ENCODE peak calls at places on chromosome 5, in four cellular contexts. F is activated B cell treated with CpG ODN at 0.5 μM for 24 hours, Q is mesothelial cell of epicardium, G is HL-60. V is an unnamed sample.

GRCh38 chr5:84370176-84370575 is 14.5 kb downstream of the EDIL3 start:
- DNase-seq in F (no peak), Q (no peak), G (no peak), V (no peak)

GRCh38 chr5:55160493-55161209 is 680 bp downstream of the GPX8 start:
- DNase-seq in Q (peak), F (no peak), G (no peak), V (no peak)

GRCh38 chr5:92554447-92555085 is 1026.5 kb downstream of the NR2F1-AS1 start:
- DNase-seq in Q (no peak), G (no peak), F (no peak), V (no peak)

GRCh38 chr5:155049569-155050383 is 36.2 kb downstream of the KIF4B start:
- DNase-seq in Q (no peak), F (no peak), G (no peak), V (no peak)

GRCh38 chr5:81766611-81767010 is 15.7 kb upstream of the SSBP2 start:
- DNase-seq in Q (no peak), G (no peak), F (no peak), V (no peak)

GRCh38 chr5:17816947-17817346 is 182.7 kb downstream of the TAF11L14 start:
- DNase-seq in F (no peak), Q (no peak), G (no peak), V (no peak)

GRCh38 chr5:110413856-110414255 is 312.6 kb downstream of the TMEM232 start:
- DNase-seq in F (no peak), G (no peak), Q (no peak), V (no peak)

GRCh38 chr5:93578813-93579560 is 2.0 kb downstream of the NR2F1-AS1 start:
- DNase-seq in Q (peak), G (no peak), F (no peak), V (no peak)

GRCh38 chr5:7927466-7928375 is 58.8 kb downstream of the MTRR start:
- DNase-seq in Q (peak), G (peak), F (no peak), V (no peak)

GRCh38 chr5:89498699-89499098 is 615.7 kb upstream of the MEF2C start:
- DNase-seq in F (no peak), Q (no peak), G (no peak), V (no peak)

GRCh38 chr5:89499787-89500186 is 616.8 kb upstream of the MEF2C start:
- DNase-seq in G (no peak), F (no peak), Q (no peak), V (no peak)

DNA sequence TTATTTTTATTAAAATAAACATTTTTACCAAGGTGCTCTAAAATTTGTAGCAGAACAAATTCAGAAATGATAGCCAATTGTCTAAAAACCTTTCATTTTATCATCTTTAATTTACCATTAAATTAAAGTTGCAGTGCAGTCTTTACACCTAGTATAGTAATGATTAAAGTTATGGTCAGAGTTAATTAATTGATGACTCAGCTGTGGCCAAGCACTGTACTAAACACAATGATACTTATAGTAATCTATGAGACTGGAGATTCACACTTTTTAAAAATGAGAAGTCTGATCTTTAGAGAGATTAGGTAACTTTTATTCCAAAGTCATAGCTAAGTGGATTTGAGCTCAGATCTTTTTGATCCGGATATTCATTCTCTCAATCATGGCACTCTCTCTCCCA is 621.1 kb upstream of the MEF2C start:
- DNase-seq in Q (no peak), G (no peak), F (no peak), V (no peak)
- TF ChIP-seq CTCF in Q (no peak), G (no peak), F (no peak), V (no peak)

GRCh38 chr5:14872070-14872989 is 752 bp upstream of the ANKH start:
- DNase-seq in Q (peak), F (peak), G (peak), V (peak)
- TF ChIP-seq CTCF in Q (no peak), F (no peak), G (no peak), V (no peak)

GRCh38 chr5:88238732-88239131 is 29.9 kb downstream of the TMEM161B start:
- DNase-seq in Q (no peak), F (no peak), G (no peak), V (no peak)

GRCh38 chr5:88235828-88236227 is 32.8 kb downstream of the TMEM161B start:
- DNase-seq in F (no peak), Q (no peak), G (no peak), V (no peak)

GRCh38 chr5:88235346-88235745 is 33.3 kb downstream of the TMEM161B start:
- DNase-seq in G (no peak), F (no peak), Q (no peak), V (no peak)

DNA sequence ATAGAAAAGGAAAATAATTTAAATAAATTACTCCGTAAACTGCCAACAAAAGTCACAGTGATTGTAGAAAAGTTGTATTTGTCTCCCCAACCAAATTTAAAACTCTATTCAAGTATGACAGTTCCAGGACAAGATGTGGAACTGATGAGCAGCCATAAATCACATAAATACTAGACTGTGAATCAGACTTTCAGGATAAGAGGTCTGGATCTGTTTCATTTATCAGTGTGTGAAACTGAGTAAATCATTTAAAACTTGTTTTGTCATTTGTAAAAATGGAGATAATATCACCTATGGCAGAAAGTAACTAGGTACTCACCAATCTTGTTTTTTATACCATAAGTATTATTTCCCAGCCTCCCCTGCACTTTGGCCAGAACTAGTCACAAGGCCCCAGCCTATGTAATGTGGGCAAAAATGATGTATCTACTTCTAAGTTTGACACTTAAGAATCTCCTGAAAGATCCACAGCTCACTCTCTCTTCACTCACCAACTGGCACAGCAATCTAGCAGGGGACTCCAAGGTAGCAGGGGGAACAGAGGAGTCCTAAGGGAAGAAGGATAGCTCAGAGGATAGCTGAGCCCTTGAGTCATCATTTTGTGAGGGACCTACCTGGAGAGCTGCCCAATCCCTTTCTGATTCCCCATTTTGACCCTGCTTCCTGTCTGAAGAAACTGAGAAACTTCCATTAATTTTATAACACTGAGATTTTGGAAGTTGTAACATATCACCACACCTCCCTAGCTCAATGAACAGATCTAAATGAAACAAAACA is 31.6 kb downstream of the TMEM161B start:
- DNase-seq in F (no peak), G (no peak), Q (no peak), V (no peak)
- TF ChIP-seq CTCF in F (no peak), G (no peak), Q (no peak), V (no peak)

GRCh38 chr5:24232929-24233328 is 411.8 kb downstream of the CDH10 start:
- DNase-seq in G (no peak), Q (no peak), F (no peak), V (no peak)
- TF ChIP-seq CTCF in G (no peak), Q (no peak), F (no peak), V (no peak)

DNA sequence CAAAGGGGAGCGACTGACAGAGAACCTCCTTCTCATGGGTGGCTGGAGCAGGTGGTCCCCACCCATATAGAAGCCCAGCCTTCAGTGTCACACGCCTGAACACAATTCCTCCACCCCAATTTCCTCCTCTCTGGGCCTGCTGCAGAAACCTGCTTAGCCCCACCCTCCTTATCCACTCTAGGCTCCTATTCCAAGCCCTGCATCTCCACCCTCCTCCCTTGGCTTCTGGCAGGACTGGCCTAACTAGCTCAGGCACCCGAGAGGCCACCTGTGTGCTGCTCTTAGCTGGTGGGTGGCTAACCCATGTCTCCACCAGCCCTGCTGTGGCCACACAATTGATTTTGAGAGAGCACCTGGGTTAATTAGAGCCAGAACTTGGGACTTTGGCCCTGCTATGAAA is 77.3 kb upstream of the ATP10B start:
- DNase-seq in F (no peak), G (no peak), Q (no peak), V (no peak)
- TF ChIP-seq CTCF in F (no peak), G (no peak), Q (no peak), V (no peak)

GRCh38 chr5:1797109-1797800 is 2.4 kb downstream of the MRPL36 start:
- DNase-seq in F (no peak), Q (no peak), G (no peak), V (no peak)

GRCh38 chr5:1800470-1801060 is 642 bp upstream of the NDUFS6 start:
- DNase-seq in Q (peak), F (no peak), G (peak), V (no peak)

GRCh38 chr5:1797855-1798254 is 1.8 kb downstream of the MRPL36 start:
- DNase-seq in F (no peak), G (no peak), Q (no peak), V (no peak)

GRCh38 chr5:1799602-1800469 is at the start of gene MRPL36:
- DNase-seq in Q (peak), G (peak), F (peak), V (peak)

DNA sequence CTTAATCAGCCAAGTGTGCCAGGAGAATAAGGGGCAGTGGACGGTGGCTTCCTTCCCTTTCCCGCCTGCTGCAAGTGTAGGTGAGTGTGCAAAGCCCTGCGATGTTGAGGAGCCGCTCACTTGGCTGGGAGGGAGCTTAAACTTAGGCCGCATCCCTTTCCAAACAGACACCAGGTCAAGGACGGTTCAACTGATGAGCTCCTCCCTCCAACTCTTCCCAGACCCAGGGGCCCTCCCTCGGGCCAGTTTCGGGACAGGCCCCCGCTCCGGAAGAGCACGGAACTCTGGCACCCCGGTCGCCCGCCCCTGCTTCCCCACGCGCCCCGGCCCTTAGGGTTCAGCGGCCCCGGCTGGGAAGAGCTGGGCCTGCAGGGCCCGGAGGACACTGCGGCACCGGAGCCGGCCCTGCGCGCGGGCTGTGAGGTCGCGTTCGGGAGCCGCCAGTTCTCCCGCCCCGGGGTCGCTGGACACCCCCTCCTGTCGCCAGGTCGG is 481 bp downstream of the MRPL36 start:
- DNase-seq in G (peak), Q (no peak), F (no peak), V (no peak)
- TF ChIP-seq CTCF in G (no peak), Q (no peak), F (no peak), V (no peak)

DNA sequence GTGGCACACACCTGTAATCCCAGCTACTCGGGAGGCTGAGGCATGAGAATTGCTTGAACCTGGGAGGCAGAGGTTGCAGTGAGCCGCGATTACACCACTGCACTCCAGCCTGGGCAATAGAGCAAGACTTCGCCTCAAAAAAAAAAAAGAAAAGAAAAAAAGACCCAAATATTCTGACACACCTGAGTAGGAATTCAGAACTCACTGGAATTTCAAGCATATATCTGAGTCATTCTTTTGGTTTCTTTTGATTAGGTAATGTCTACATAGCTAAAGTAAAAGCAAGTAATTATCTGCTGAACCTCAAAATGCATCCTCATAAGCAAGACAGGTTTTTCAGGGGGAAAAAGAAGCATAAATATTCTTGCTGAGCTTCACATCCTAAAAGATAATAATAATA is 35.9 kb downstream of the ANKRD31 start:
- DNase-seq in G (no peak), Q (no peak), F (no peak), V (no peak)
- TF ChIP-seq CTCF in G (no peak), Q (no peak), F (no peak), V (no peak)

V was measured in CD14-positive monocyte.